ENCODE peak calls at places on chromosomes 1 and 21, in six cellular contexts. I is T-helper 17 cell, V is NCI-H2081, M is ecto neural progenitor cell, N is NCI-H774, G is fibroblast of the aortic adventitia. J is an unnamed sample.

GRCh38 chr1:32138965-32139364 is 31.1 kb downstream of the KPNA6 start:
- DNase-seq in I (no peak), M (no peak), V (peak; percentile 29), N (peak; percentile 60), G (no peak), J (no peak)

GRCh38 chr1:15885701-15886612 is 38.5 kb downstream of the SPEN start:
- DNase-seq in V (peak; percentile 84), G (peak; percentile 96), N (peak; percentile 56), I (no peak), M (peak; percentile 94), J (peak; percentile 82)

GRCh38 chr1:160662888-160663287 is 16.0 kb upstream of the SLAMF1 start:
- DNase-seq in V (no peak), I (no peak), N (no peak), G (no peak), M (no peak), J (no peak)

GRCh38 chr1:44717196-44717595 is 13.8 kb downstream of the RNU5D-1 start:
- DNase-seq in G (peak; percentile 21), M (no peak), I (no peak), V (no peak), N (no peak), J (no peak)

GRCh38 chr1:109299087-109299983 is 7.5 kb downstream of the MYBPHL start:
- DNase-seq in I (no peak), M (no peak), V (no peak), N (no peak), G (peak; percentile 88), J (peak; percentile 41)

GRCh38 chr1:207897188-207897587 is 13.7 kb downstream of the CD34 start:
- DNase-seq in M (peak; percentile 40), G (peak; percentile 43), N (no peak), V (no peak), I (no peak), J (no peak)

GRCh38 chr1:29972664-29973063 is 736.3 kb downstream of the PTPRU start:
- DNase-seq in N (no peak), M (no peak), G (no peak), I (no peak), V (no peak), J (no peak)

GRCh38 chr1:2210786-2211185 is 16.2 kb upstream of the FAAP20 start:
- DNase-seq in I (no peak), G (no peak), N (no peak), V (no peak), M (no peak), J (no peak)

GRCh38 chr1:75202751-75203150 is 68.6 kb downstream of the LHX8 start:
- DNase-seq in I (no peak), M (no peak), V (no peak), G (no peak), N (no peak), J (no peak)

GRCh38 chr1:39919545-39919944 is 17.8 kb upstream of the MYCL start:
- DNase-seq in M (no peak), G (peak; percentile 65), V (peak; percentile 80), N (peak; percentile 84), I (peak; percentile 19), J (no peak)

GRCh38 chr1:30705673-30706072 is 17.7 kb downstream of the MATN1 start:
- DNase-seq in M (no peak), V (no peak), N (no peak), I (no peak), G (no peak), J (no peak)

GRCh38 chr1:25927541-25928265 is 21.5 kb upstream of the STMN1 start:
- DNase-seq in N (peak; percentile 28), M (peak; percentile 75), I (no peak), V (peak; percentile 85), G (no peak), J (no peak)

GRCh38 chr21:44011774-44012473 is at the start of gene TRAPPC10:
- DNase-seq in G (peak; percentile 73), V (peak; percentile 83), M (peak; percentile 89), N (peak; percentile 69), I (peak; percentile 65), J (peak; percentile 84)

GRCh38 chr21:36756527-36756926 is 57.6 kb downstream of the SIM2 start:
- DNase-seq in V (no peak), M (no peak), N (no peak), I (no peak), G (no peak), J (no peak)

GRCh38 chr1:9652379-9653194 is 1.1 kb downstream of the PIK3CD start:
- DNase-seq in G (no peak), I (peak; percentile 58), M (no peak), V (no peak), N (no peak), J (no peak)

GRCh38 chr1:160978510-160978927 is 23.9 kb upstream of the ITLN2 start:
- DNase-seq in V (no peak), N (peak; percentile 5), G (no peak), I (no peak), M (no peak), J (no peak)

GRCh38 chr1:98323906-98324358 is 337.6 kb upstream of the SNX7 start:
- DNase-seq in N (no peak), M (no peak), I (no peak), V (no peak), G (peak; percentile 99), J (no peak)